ENCODE peak calls at places on chromosome 17, in six cellular contexts. N is CD4-positive, CD25-positive, alpha-beta regulatory T cell; C is naive thymus-derived CD4-positive, alpha-beta T cell; M is SK-MEL-5; U is activated naive CD4-positive, alpha-beta T cell; G is HS-27A. V is an unnamed sample.

GRCh38 chr17:79777166-79777843 is 643 bp upstream of the CBX2 start:
- DNase-seq in N (peak), C (peak), M (peak), U (no peak), G (no peak), V (no peak)

GRCh38 chr17:77746901-77747620 is 211.4 kb upstream of the TNRC6C start:
- DNase-seq in N (no peak), C (no peak), M (no peak), U (no peak), G (no peak), V (no peak)

GRCh38 chr17:81939218-81939617 is 2.1 kb upstream of the PYCR1 start:
- DNase-seq in N (no peak), C (no peak), M (no peak), U (no peak), G (no peak), V (no peak)

GRCh38 chr17:7590743-7591142 is 849 bp upstream of the SOX15 start:
- DNase-seq in N (no peak), C (no peak), M (no peak), U (no peak), G (no peak), V (no peak)

GRCh38 chr17:7886227-7887037 is 2.2 kb upstream of the CHD3 start:
- DNase-seq in N (peak), C (peak), M (peak), U (peak), G (no peak), V (no peak)

GRCh38 chr17:50514936-50515702 is 6.9 kb downstream of the MYCBPAP start:
- DNase-seq in N (no peak), C (no peak), M (no peak), U (no peak), G (no peak), V (no peak)

GRCh38 chr17:43720311-43721060 is 38.1 kb downstream of the SOST start:
- DNase-seq in N (peak), C (peak), M (peak), U (peak), G (no peak), V (peak)

GRCh38 chr17:56679767-56680422 is 86.4 kb downstream of the NOG start:
- DNase-seq in N (no peak), C (no peak), M (no peak), U (no peak), G (no peak), V (no peak)

GRCh38 chr17:7354262-7354781 is 634 bp upstream of the TMEM95 start:
- DNase-seq in N (no peak), C (no peak), M (no peak), U (no peak), G (no peak), V (no peak)